ENCODE peak calls at places on chromosomes 6 and 20, in eight cellular contexts. One of them, this sample, is unnamed.

GRCh38 chr6:25866011-25866410 is 8.0 kb downstream of the SLC17A3 start:
- DNase-seq in iPS-NIHi11: no peak
- DNase-seq in KBM-7: no peak
- DNase-seq in Daoy: peak
- DNase-seq in psoas muscle: no peak
- DNase-seq in dermis microvascular lymphatic vessel endothelial cell: no peak
- DNase-seq in HT1080: peak
- DNase-seq in HCEC 1CT: no peak
- DNase-seq in this sample: no peak

GRCh38 chr6:90003069-90003800 is 109.0 kb downstream of the GJA10 start:
- DNase-seq in HCEC 1CT: no peak
- DNase-seq in iPS-NIHi11: no peak
- DNase-seq in KBM-7: no peak
- DNase-seq in psoas muscle: no peak
- DNase-seq in HT1080: no peak
- DNase-seq in Daoy: no peak
- DNase-seq in dermis microvascular lymphatic vessel endothelial cell: no peak
- DNase-seq in this sample: no peak

GRCh38 chr20:44714701-44715494 is at the start of gene CCN5:
- DNase-seq in HCEC 1CT: peak
- DNase-seq in KBM-7: peak
- DNase-seq in HT1080: peak
- DNase-seq in psoas muscle: peak
- DNase-seq in iPS-NIHi11: peak
- DNase-seq in dermis microvascular lymphatic vessel endothelial cell: no peak
- DNase-seq in Daoy: peak
- DNase-seq in this sample: no peak

GRCh38 chr6:20644667-20645370 is 110.6 kb downstream of the CDKAL1 start:
- DNase-seq in HCEC 1CT: peak
- DNase-seq in psoas muscle: no peak
- DNase-seq in iPS-NIHi11: no peak
- DNase-seq in dermis microvascular lymphatic vessel endothelial cell: no peak
- DNase-seq in Daoy: no peak
- DNase-seq in HT1080: no peak
- DNase-seq in KBM-7: no peak
- DNase-seq in this sample: no peak

GRCh38 chr6:116060572-116061283 is at the start of gene FRK:
- DNase-seq in HT1080: no peak
- DNase-seq in KBM-7: no peak
- DNase-seq in iPS-NIHi11: no peak
- DNase-seq in psoas muscle: peak
- DNase-seq in dermis microvascular lymphatic vessel endothelial cell: no peak
- DNase-seq in HCEC 1CT: peak
- DNase-seq in Daoy: peak
- DNase-seq in this sample: no peak

GRCh38 chr6:69220293-69220847 is 576.4 kb downstream of the LMBRD1 start:
- DNase-seq in KBM-7: no peak
- DNase-seq in HT1080: no peak
- DNase-seq in Daoy: no peak
- DNase-seq in iPS-NIHi11: no peak
- DNase-seq in HCEC 1CT: no peak
- DNase-seq in psoas muscle: no peak
- DNase-seq in dermis microvascular lymphatic vessel endothelial cell: no peak
- DNase-seq in this sample: no peak

GRCh38 chr20:23629017-23629541 is 8.7 kb downstream of the CST3 start:
- DNase-seq in Daoy: peak
- DNase-seq in psoas muscle: peak
- DNase-seq in KBM-7: no peak
- DNase-seq in HT1080: peak
- DNase-seq in iPS-NIHi11: no peak
- DNase-seq in dermis microvascular lymphatic vessel endothelial cell: peak
- DNase-seq in HCEC 1CT: peak
- DNase-seq in this sample: no peak

GRCh38 chr6:57423468-57423867 is 106.0 kb downstream of the PRIM2 start:
- DNase-seq in HT1080: no peak
- DNase-seq in HCEC 1CT: no peak
- DNase-seq in psoas muscle: no peak
- DNase-seq in KBM-7: no peak
- DNase-seq in iPS-NIHi11: peak
- DNase-seq in Daoy: no peak
- DNase-seq in dermis microvascular lymphatic vessel endothelial cell: no peak
- DNase-seq in this sample: no peak

GRCh38 chr6:38131527-38131965 is 312.0 kb downstream of the ZFAND3 start:
- DNase-seq in dermis microvascular lymphatic vessel endothelial cell: no peak
- DNase-seq in KBM-7: no peak
- DNase-seq in Daoy: peak
- DNase-seq in psoas muscle: no peak
- DNase-seq in HCEC 1CT: peak
- DNase-seq in iPS-NIHi11: no peak
- DNase-seq in HT1080: peak
- DNase-seq in this sample: no peak

GRCh38 chr6:99282479-99283062 is 66.9 kb downstream of the FAXC start:
- DNase-seq in HCEC 1CT: peak
- DNase-seq in psoas muscle: no peak
- DNase-seq in KBM-7: peak
- DNase-seq in Daoy: no peak
- DNase-seq in iPS-NIHi11: peak
- DNase-seq in HT1080: peak
- DNase-seq in dermis microvascular lymphatic vessel endothelial cell: peak
- DNase-seq in this sample: no peak

GRCh38 chr6:101000334-101000733 is 119.2 kb upstream of the ASCC3 start:
- DNase-seq in KBM-7: no peak
- DNase-seq in HCEC 1CT: peak
- DNase-seq in dermis microvascular lymphatic vessel endothelial cell: no peak
- DNase-seq in Daoy: no peak
- DNase-seq in iPS-NIHi11: no peak
- DNase-seq in psoas muscle: no peak
- DNase-seq in HT1080: peak
- DNase-seq in this sample: no peak

GRCh38 chr6:101806241-101806640 is 412.7 kb downstream of the GRIK2 start:
- DNase-seq in Daoy: peak
- DNase-seq in HT1080: peak
- DNase-seq in KBM-7: no peak
- DNase-seq in HCEC 1CT: peak
- DNase-seq in psoas muscle: no peak
- DNase-seq in iPS-NIHi11: no peak
- DNase-seq in dermis microvascular lymphatic vessel endothelial cell: no peak
- DNase-seq in this sample: no peak

GRCh38 chr20:57589728-57590484 is 29.0 kb downstream of the PCK1 start:
- DNase-seq in dermis microvascular lymphatic vessel endothelial cell: no peak
- DNase-seq in Daoy: no peak
- DNase-seq in KBM-7: no peak
- DNase-seq in HT1080: no peak
- DNase-seq in psoas muscle: no peak
- DNase-seq in HCEC 1CT: no peak
- DNase-seq in iPS-NIHi11: no peak
- DNase-seq in this sample: no peak

GRCh38 chr6:137269347-137269746 is 50.2 kb upstream of the IFNGR1 start:
- DNase-seq in dermis microvascular lymphatic vessel endothelial cell: no peak
- DNase-seq in HCEC 1CT: no peak
- DNase-seq in iPS-NIHi11: no peak
- DNase-seq in KBM-7: no peak
- DNase-seq in psoas muscle: no peak
- DNase-seq in HT1080: no peak
- DNase-seq in Daoy: no peak
- DNase-seq in this sample: no peak

GRCh38 chr20:36045373-36045714 is 77.0 kb downstream of the CNBD2 start:
- DNase-seq in KBM-7: no peak
- DNase-seq in dermis microvascular lymphatic vessel endothelial cell: no peak
- DNase-seq in Daoy: no peak
- DNase-seq in HCEC 1CT: no peak
- DNase-seq in iPS-NIHi11: no peak
- DNase-seq in HT1080: no peak
- DNase-seq in psoas muscle: no peak
- DNase-seq in this sample: no peak

GRCh38 chr20:7090001-7090400 is 322.5 kb downstream of the BMP2 start:
- DNase-seq in HT1080: no peak
- DNase-seq in dermis microvascular lymphatic vessel endothelial cell: no peak
- DNase-seq in KBM-7: no peak
- DNase-seq in HCEC 1CT: no peak
- DNase-seq in Daoy: no peak
- DNase-seq in psoas muscle: no peak
- DNase-seq in iPS-NIHi11: no peak
- DNase-seq in this sample: no peak

GRCh38 chr20:1894951-1895673 is at the start of gene SIRPA:
- DNase-seq in dermis microvascular lymphatic vessel endothelial cell: no peak
- DNase-seq in HCEC 1CT: peak
- DNase-seq in psoas muscle: peak
- DNase-seq in KBM-7: peak
- DNase-seq in Daoy: peak
- DNase-seq in iPS-NIHi11: peak
- DNase-seq in HT1080: peak
- DNase-seq in this sample: peak

GRCh38 chr6:19999319-20000191 is 162.4 kb downstream of the ID4 start:
- DNase-seq in KBM-7: peak
- DNase-seq in psoas muscle: no peak
- DNase-seq in dermis microvascular lymphatic vessel endothelial cell: no peak
- DNase-seq in iPS-NIHi11: no peak
- DNase-seq in Daoy: peak
- DNase-seq in HT1080: peak
- DNase-seq in HCEC 1CT: peak
- DNase-seq in this sample: no peak

GRCh38 chr6:122289721-122290501 is 109.5 kb upstream of the HSF2 start:
- DNase-seq in dermis microvascular lymphatic vessel endothelial cell: peak
- DNase-seq in HCEC 1CT: peak
- DNase-seq in HT1080: peak
- DNase-seq in psoas muscle: no peak
- DNase-seq in KBM-7: no peak
- DNase-seq in iPS-NIHi11: peak
- DNase-seq in Daoy: peak
- DNase-seq in this sample: no peak

GRCh38 chr6:142737368-142738060 is 207.5 kb downstream of the HIVEP2 start:
- DNase-seq in HT1080: no peak
- DNase-seq in dermis microvascular lymphatic vessel endothelial cell: no peak
- DNase-seq in psoas muscle: no peak
- DNase-seq in HCEC 1CT: peak
- DNase-seq in KBM-7: peak
- DNase-seq in iPS-NIHi11: no peak
- DNase-seq in Daoy: no peak
- DNase-seq in this sample: no peak

GRCh38 chr6:21500894-21501293 is 92.7 kb upstream of the SOX4 start:
- DNase-seq in dermis microvascular lymphatic vessel endothelial cell: no peak
- DNase-seq in psoas muscle: no peak
- DNase-seq in HT1080: no peak
- DNase-seq in iPS-NIHi11: no peak
- DNase-seq in Daoy: no peak
- DNase-seq in HCEC 1CT: no peak
- DNase-seq in KBM-7: no peak
- DNase-seq in this sample: no peak

GRCh38 chr6:168132531-168133184 is 53.6 kb upstream of the FRMD1 start:
- DNase-seq in KBM-7: no peak
- DNase-seq in HCEC 1CT: no peak
- DNase-seq in iPS-NIHi11: peak
- DNase-seq in dermis microvascular lymphatic vessel endothelial cell: peak
- DNase-seq in HT1080: no peak
- DNase-seq in psoas muscle: peak
- DNase-seq in Daoy: peak
- DNase-seq in this sample: peak

GRCh38 chr6:166512567-166512966 is 73.9 kb downstream of the RAMACL start:
- DNase-seq in Daoy: no peak
- DNase-seq in KBM-7: peak
- DNase-seq in dermis microvascular lymphatic vessel endothelial cell: no peak
- DNase-seq in iPS-NIHi11: no peak
- DNase-seq in psoas muscle: no peak
- DNase-seq in HT1080: no peak
- DNase-seq in HCEC 1CT: no peak
- DNase-seq in this sample: no peak

GRCh38 chr6:100512203-100512862 is 47.6 kb upstream of the SIM1 start:
- DNase-seq in KBM-7: no peak
- DNase-seq in dermis microvascular lymphatic vessel endothelial cell: no peak
- DNase-seq in HT1080: peak
- DNase-seq in iPS-NIHi11: no peak
- DNase-seq in psoas muscle: no peak
- DNase-seq in Daoy: peak
- DNase-seq in HCEC 1CT: peak
- DNase-seq in this sample: no peak

GRCh38 chr6:109079981-109080380 is 14.7 kb downstream of the SESN1 start:
- DNase-seq in HCEC 1CT: no peak
- DNase-seq in HT1080: no peak
- DNase-seq in dermis microvascular lymphatic vessel endothelial cell: no peak
- DNase-seq in iPS-NIHi11: no peak
- DNase-seq in Daoy: no peak
- DNase-seq in KBM-7: no peak
- DNase-seq in psoas muscle: peak
- DNase-seq in this sample: no peak

GRCh38 chr6:170279977-170280688 is 10.7 kb downstream of the DLL1 start:
- DNase-seq in HT1080: no peak
- DNase-seq in Daoy: peak
- DNase-seq in dermis microvascular lymphatic vessel endothelial cell: no peak
- DNase-seq in iPS-NIHi11: peak
- DNase-seq in KBM-7: no peak
- DNase-seq in psoas muscle: peak
- DNase-seq in HCEC 1CT: no peak
- DNase-seq in this sample: no peak

GRCh38 chr20:17442588-17442987 is 88.6 kb downstream of the BFSP1 start:
- DNase-seq in iPS-NIHi11: peak
- DNase-seq in Daoy: no peak
- DNase-seq in HT1080: no peak
- DNase-seq in KBM-7: peak
- DNase-seq in HCEC 1CT: no peak
- DNase-seq in dermis microvascular lymphatic vessel endothelial cell: no peak
- DNase-seq in psoas muscle: no peak
- DNase-seq in this sample: no peak

GRCh38 chr20:19742974-19743649 is 14.9 kb upstream of the RIN2 start:
- DNase-seq in KBM-7: no peak
- DNase-seq in HT1080: no peak
- DNase-seq in Daoy: no peak
- DNase-seq in HCEC 1CT: no peak
- DNase-seq in iPS-NIHi11: no peak
- DNase-seq in dermis microvascular lymphatic vessel endothelial cell: no peak
- DNase-seq in psoas muscle: no peak
- DNase-seq in this sample: no peak

GRCh38 chr6:112014483-112014882 is 39.4 kb upstream of the CCN6 start:
- DNase-seq in iPS-NIHi11: no peak
- DNase-seq in psoas muscle: no peak
- DNase-seq in dermis microvascular lymphatic vessel endothelial cell: no peak
- DNase-seq in Daoy: peak
- DNase-seq in HT1080: no peak
- DNase-seq in HCEC 1CT: peak
- DNase-seq in KBM-7: no peak
- DNase-seq in this sample: no peak

GRCh38 chr20:49659096-49659495 is 54.6 kb downstream of the B4GALT5 start:
- DNase-seq in iPS-NIHi11: no peak
- DNase-seq in HCEC 1CT: no peak
- DNase-seq in HT1080: no peak
- DNase-seq in Daoy: no peak
- DNase-seq in KBM-7: no peak
- DNase-seq in dermis microvascular lymphatic vessel endothelial cell: no peak
- DNase-seq in psoas muscle: no peak
- DNase-seq in this sample: no peak

This sample was measured in glutamatergic neuron.